ENCODE peak calls at places on chromosomes 16 and 17, in four cellular contexts. P is SK-N-SH, K is fibroblast of lung, G is neural progenitor cell. U is an unnamed sample.
A peak's percentile ranks its signal among the peaks of the same experiment; 100 is the strongest.

GRCh38 chr16:4891886-4892216 is 44.6 kb downstream of the UBN1 start:
- DNase-seq in P (no peak), G (no peak), K (no peak), U (no peak)

GRCh38 chr16:12017583-12017982 is 41.0 kb downstream of the SNX29 start:
- DNase-seq in P (no peak), G (no peak), K (peak; percentile 87), U (no peak)

GRCh38 chr16:7086842-7087616 is 245.6 kb upstream of the RBFOX1 start:
- DNase-seq in G (peak; percentile 81), P (peak; percentile 55), K (no peak), U (no peak)

GRCh38 chr17:3914319-3914685 is 2.0 kb downstream of the P2RX1 start:
- DNase-seq in G (no peak), K (no peak), P (no peak), U (peak; percentile 91)

GRCh38 chr17:61728297-61728836 is 135.0 kb downstream of the BRIP1 start:
- DNase-seq in G (no peak), P (no peak), K (no peak), U (no peak)

GRCh38 chr16:57536306-57537193 is at the start of gene CCDC102A:
- DNase-seq in G (peak; percentile 87), P (peak; percentile 86), K (peak; percentile 54), U (peak; percentile 72)

GRCh38 chr17:82031885-82032627 is 578 bp downstream of the RAC3 start:
- DNase-seq in G (peak; percentile 38), K (no peak), P (peak; percentile 85), U (peak; percentile 31)

GRCh38 chr17:43020030-43020621 is 2.1 kb downstream of the VAT1 start:
- DNase-seq in G (no peak), K (no peak), P (no peak), U (no peak)

GRCh38 chr16:46689492-46690280 is at the start of gene ORC6:
- DNase-seq in K (peak; percentile 93), P (peak; percentile 96), G (peak; percentile 98), U (peak; percentile 98)

GRCh38 chr16:79658301-79659001 is 57.9 kb upstream of the MAF start:
- DNase-seq in K (peak; percentile 94), G (peak; percentile 13), P (no peak), U (no peak)

GRCh38 chr17:78197147-78197830 is 10.1 kb downstream of the AFMID start:
- DNase-seq in K (no peak), P (no peak), G (no peak), U (no peak)

GRCh38 chr17:43940630-43941029 is 1.6 kb downstream of the PPY start:
- DNase-seq in G (peak; percentile 77), P (peak; percentile 81), K (no peak), U (peak; percentile 44)

DNA sequence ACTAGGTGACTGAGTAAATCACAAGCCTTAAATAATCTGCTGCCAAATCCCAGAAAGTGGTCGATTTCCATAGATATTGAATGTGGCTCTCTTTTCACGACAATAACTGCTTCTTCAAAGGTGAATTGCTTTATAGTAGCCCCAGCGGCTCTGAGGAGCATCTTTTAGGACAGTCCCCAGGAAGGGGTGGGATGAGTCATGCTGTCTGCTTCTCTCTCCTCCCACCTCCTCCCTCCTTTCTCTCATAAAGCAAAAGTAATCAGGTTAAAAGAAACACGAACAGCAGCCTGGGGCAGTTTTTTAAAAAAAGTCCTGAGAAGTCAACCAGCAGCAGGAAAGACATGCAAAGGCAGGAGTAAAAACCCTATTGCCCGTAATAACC is 1.8 kb downstream of the KIAA0513 start:
- DNase-seq in G (no peak), K (peak; percentile 56), P (peak; percentile 45), U (no peak)
- H3K4me2 ChIP-seq in G (no peak overlapping the region), K (peak overlapping the region; percentile 99), P (peak overlapping the region; percentile 97), U (no peak overlapping the region)

GRCh38 chr17:51640108-51640622 is 379.8 kb downstream of the UTP18 start:
- DNase-seq in K (no peak), G (peak; percentile 69), P (peak; percentile 27), U (peak; percentile 25)
- TF ChIP-seq CTCF in K (no peak), G (peak; percentile 67), P (no peak), U (peak; percentile 73)

DNA sequence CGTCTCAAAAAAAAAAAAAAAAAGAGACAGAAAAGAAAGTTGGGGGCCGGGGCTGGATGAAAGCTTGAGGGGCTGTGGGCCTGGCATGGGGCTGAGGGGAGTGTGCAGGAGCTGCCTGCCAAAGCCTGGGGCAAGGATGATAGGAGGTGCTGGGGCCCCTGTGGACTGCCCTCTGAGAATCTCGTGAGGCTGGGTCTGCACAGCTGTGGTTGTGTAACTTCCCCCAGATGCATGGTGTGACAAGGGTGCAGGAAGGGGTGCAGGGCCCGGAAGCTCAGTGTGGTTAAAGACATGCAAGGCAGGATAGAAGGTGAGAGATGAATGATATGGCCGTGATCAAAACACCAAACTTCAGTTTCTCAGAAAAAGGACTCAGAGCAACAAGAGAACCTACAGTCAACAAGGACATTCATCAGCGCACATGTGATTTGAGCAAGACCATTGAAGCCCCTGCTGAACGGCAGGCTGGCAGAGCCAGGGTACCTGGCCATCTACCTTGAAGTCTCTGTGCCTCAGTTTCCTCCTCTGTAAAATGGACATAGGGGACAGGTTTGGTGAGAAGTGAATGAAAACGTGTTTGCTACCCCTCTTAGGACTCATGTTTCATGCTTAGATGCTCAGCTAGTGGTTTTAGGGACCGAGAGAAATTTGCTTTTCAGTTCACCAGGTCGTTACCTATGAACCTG is 9.6 kb downstream of the IL32 start:
- DNase-seq in P (no peak), G (no peak), K (no peak), U (peak; percentile 83)
- H3K27ac ChIP-seq in P (no peak overlapping the region), G (no peak overlapping the region), K (no peak overlapping the region), U (peak overlapping the region; percentile 37)

GRCh38 chr16:69014811-69015210 is 90.6 kb upstream of the HAS3 start:
- DNase-seq in P (no peak), G (no peak), K (no peak), U (no peak)

GRCh38 chr16:69013991-69014390 is 91.5 kb upstream of the HAS3 start:
- DNase-seq in K (peak; percentile 42), P (no peak), G (no peak), U (no peak)

GRCh38 chr16:69017036-69017783 is 88.2 kb upstream of the HAS3 start:
- DNase-seq in G (no peak), K (peak; percentile 85), P (peak; percentile 11), U (no peak)

DNA sequence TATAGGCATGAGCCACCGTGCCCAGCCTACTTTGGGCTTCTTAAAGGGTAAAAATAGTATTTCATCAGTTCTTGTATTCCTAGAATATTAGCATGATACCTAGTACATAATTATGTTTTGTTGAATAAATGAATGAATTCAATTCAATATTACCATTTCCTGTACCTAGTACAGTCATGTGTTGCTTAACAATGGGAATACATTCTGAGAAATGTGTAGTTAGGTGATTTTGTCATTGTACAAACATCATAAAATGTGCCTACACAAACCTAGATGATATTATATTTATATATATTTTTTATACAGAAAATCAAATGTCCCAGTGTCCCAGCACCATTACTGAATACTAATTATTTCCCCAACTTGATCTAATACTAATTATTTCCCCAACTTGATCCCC is 85.6 kb upstream of the HAS3 start:
- DNase-seq in G (no peak), K (no peak), P (no peak), U (no peak)
- H3K4me2 ChIP-seq in G (no peak overlapping the region), K (no peak overlapping the region), P (no peak overlapping the region), U (no peak overlapping the region)

DNA sequence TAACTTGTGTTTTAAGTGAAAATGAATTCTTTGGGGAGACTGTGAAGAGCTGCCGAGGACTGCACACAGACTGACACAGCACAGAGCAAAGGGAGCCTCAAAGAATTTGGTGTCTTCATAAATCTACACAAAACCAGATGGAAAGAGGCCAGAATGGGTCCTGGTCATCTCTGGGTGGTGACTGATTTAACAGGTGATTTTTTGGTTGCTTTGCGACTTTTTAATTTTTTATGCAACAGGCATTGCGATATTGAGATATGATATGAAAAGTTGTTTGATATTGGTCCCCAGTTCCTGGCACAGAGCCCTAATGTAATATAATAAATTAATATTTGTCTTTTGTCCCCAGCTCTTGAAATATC is 12.6 kb upstream of the EIF1 start:
- DNase-seq in P (no peak), K (no peak), G (no peak), U (no peak)
- TF ChIP-seq CTCF in P (no peak), K (no peak), G (no peak), U (no peak)

GRCh38 chr16:50260206-50261159 is 5.9 kb upstream of the ADCY7 start:
- DNase-seq in K (no peak), P (no peak), G (no peak), U (no peak)
- H3K27ac ChIP-seq in K (no peak overlapping the region), P (no peak overlapping the region), G (no peak overlapping the region), U (no peak overlapping the region)

GRCh38 chr17:57463103-57463885 is 207.0 kb downstream of the MSI2 start:
- DNase-seq in G (no peak), K (peak; percentile 95), P (no peak), U (no peak)
- H3K4me2 ChIP-seq in G (no peak overlapping the region), K (no peak overlapping the region), P (peak overlapping the region; percentile 52), U (no peak overlapping the region)

DNA sequence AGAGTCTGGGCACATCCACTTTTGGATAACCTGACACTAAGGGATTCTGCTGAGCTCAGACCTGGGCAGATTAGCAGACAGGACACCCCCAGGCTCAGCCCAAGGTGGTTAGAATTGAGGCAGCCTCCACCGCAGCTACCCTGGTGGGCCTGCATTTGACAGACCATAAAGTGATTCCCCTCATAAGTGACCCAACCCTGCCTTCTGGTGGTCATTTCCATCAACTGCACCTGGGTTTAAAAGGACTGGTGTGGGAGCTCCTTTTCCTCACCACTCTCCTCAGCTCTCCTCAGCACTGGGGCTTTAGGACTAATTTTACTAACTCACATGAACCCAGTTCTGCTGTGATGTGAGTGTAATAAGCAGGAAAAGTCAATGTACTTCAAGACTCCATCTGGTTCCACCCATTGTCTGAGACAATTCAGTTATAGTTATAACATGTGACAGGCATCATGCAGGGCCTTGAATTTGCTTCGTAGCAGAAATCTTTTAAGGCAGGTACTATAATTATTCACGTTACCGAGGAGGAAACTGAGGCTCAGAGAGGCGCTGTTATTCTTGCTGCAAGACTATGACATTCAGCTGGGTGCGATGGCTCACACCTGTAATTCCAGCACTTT is 42.5 kb downstream of the MYH3 start:
- DNase-seq in K (peak; percentile 17), P (peak; percentile 69), G (peak; percentile 81), U (peak; percentile 54)
- TF ChIP-seq CTCF in K (peak; percentile 78), P (peak; percentile 80), G (peak; percentile 85), U (peak; percentile 76)

DNA sequence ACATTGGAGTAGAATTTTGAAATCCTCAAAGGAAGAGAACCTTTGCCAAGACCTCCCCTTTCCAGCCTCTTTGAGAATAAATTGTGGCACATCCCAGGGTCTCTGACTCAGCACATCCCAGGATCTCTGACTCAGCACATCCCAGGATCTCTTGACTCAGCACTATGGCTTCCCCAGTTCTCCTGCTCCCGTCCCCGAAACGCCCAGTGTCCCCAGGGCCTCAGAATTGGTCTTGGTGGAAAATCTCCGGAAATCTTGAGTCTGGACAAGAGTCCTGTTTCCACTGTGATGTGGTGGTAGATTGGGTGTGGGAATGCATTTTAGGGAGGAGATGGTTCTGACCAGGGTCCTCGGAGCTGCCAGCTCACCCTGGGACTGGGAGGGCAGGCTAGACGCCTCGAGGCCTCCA is 19.2 kb downstream of the PLXDC1 start:
- DNase-seq in P (no peak), G (peak; percentile 41), K (peak; percentile 72), U (no peak)
- H3K27ac ChIP-seq in P (no peak overlapping the region), G (no peak overlapping the region), K (no peak overlapping the region), U (no peak overlapping the region)

U was measured in OCI-LY7.